ENCODE peak calls at places on chromosomes 2 and 18, in eight cellular contexts. S is AG10803; A is stimulated activated CD4-positive, alpha-beta T cell treated with anti-CD3 and anti-CD28 coated beads, Interleukin-1b, Interleukin-23, amount 100 ng/mL, for 4 hours; P is stimulated activated CD8-positive, alpha-beta memory T cell treated with anti-CD3 and anti-CD28 coated beads, Interleukin-12 subunit alpha, Interleukin-12 subunit beta, amount 100 ng/mL, for 4 hours; J is kidney epithelial cell; I is GM12891; W is NCI-H345; E is hippocampal formation. T is an unnamed sample.

GRCh38 chr2:36667931-36668330 is 28.6 kb upstream of the VIT start:
- DNase-seq in W (no peak), S (no peak), A (no peak), P (no peak), I (no peak), E (peak; percentile 7), J (no peak), T (no peak)

GRCh38 chr2:3266727-3267548 is 110.7 kb downstream of the EIPR1 start:
- DNase-seq in J (no peak), E (no peak), I (no peak), W (no peak), S (no peak), A (no peak), P (no peak), T (no peak)

GRCh38 chr2:1591978-1592907 is 152.1 kb downstream of the PXDN start:
- DNase-seq in I (no peak), J (peak; percentile 48), A (no peak), E (no peak), P (no peak), S (peak; percentile 46), W (no peak), T (no peak)

GRCh38 chr2:186125156-186125555 is 360.9 kb upstream of the ZC3H15 start:
- DNase-seq in A (no peak), S (no peak), I (no peak), E (no peak), J (no peak), P (no peak), W (no peak), T (no peak)

GRCh38 chr18:21265971-21266673 is 24.1 kb downstream of the GREB1L start:
- DNase-seq in E (no peak), W (no peak), P (no peak), I (no peak), A (no peak), J (no peak), S (no peak), T (no peak)

GRCh38 chr2:150296795-150297546 is 190.5 kb downstream of the RND3 start:
- DNase-seq in I (no peak), P (no peak), A (no peak), W (no peak), J (no peak), S (peak; percentile 60), E (no peak), T (no peak)

GRCh38 chr18:58093311-58093790 is 49.3 kb downstream of the NEDD4L start:
- DNase-seq in I (no peak), S (no peak), W (no peak), P (no peak), E (no peak), J (no peak), A (no peak), T (no peak)

GRCh38 chr2:60475311-60475830 is 78.1 kb downstream of the BCL11A start:
- DNase-seq in E (no peak), A (no peak), J (no peak), S (peak; percentile 61), P (no peak), I (no peak), W (no peak), T (no peak)

GRCh38 chr2:45013229-45014015 is 4.2 kb upstream of the SIX2 start:
- DNase-seq in P (no peak), S (no peak), W (no peak), J (no peak), A (no peak), I (no peak), E (no peak), T (no peak)

GRCh38 chr18:78623142-78623541 is 356.5 kb upstream of the SALL3 start:
- DNase-seq in S (no peak), J (no peak), W (no peak), E (no peak), A (no peak), P (no peak), I (no peak), T (no peak)

GRCh38 chr2:70089220-70089945 is 2.1 kb downstream of the PCBP1 start:
- DNase-seq in J (no peak), S (no peak), E (no peak), P (no peak), W (peak; percentile 53), I (no peak), A (peak; percentile 38), T (no peak)

GRCh38 chr18:48741866-48742265 is 203.0 kb downstream of the CTIF start:
- DNase-seq in E (no peak), J (no peak), P (no peak), I (no peak), A (no peak), S (peak; percentile 41), W (no peak), T (no peak)

GRCh38 chr2:179332903-179333302 is 68.3 kb upstream of the SESTD1 start:
- DNase-seq in P (no peak), J (no peak), W (no peak), I (no peak), S (peak; percentile 47), E (no peak), A (no peak), T (no peak)

GRCh38 chr2:188582206-188582605 is 290.5 kb downstream of the GULP1 start:
- DNase-seq in P (no peak), E (no peak), S (peak; percentile 20), W (no peak), I (no peak), J (no peak), A (no peak), T (no peak)

GRCh38 chr2:78023356-78023755 is 501.2 kb upstream of the LRRTM4 start:
- DNase-seq in A (no peak), P (no peak), W (no peak), E (no peak), S (no peak), J (no peak), I (no peak), T (no peak)

GRCh38 chr2:38037757-38038615 is 38.0 kb downstream of the CYP1B1 start:
- DNase-seq in E (no peak), I (peak; percentile 11), W (peak; percentile 8), A (no peak), P (no peak), S (peak; percentile 54), J (no peak), T (no peak)

GRCh38 chr2:143545643-143546275 is 416.5 kb downstream of the ARHGAP15 start:
- DNase-seq in I (no peak), E (no peak), S (peak; percentile 56), A (no peak), J (no peak), W (no peak), P (no peak), T (no peak)

GRCh38 chr2:142758973-142759372 is 118.5 kb upstream of the KYNU start:
- DNase-seq in S (no peak), A (no peak), W (no peak), J (no peak), E (no peak), I (no peak), P (no peak), T (no peak)

GRCh38 chr2:6025391-6025790 is 333.2 kb downstream of the SOX11 start:
- DNase-seq in P (no peak), E (no peak), A (no peak), S (no peak), W (no peak), I (no peak), J (no peak), T (no peak)

GRCh38 chr2:118779362-118779761 is 68.1 kb downstream of the EN1 start:
- DNase-seq in S (peak; percentile 45), J (no peak), E (no peak), A (no peak), W (no peak), I (no peak), P (no peak), T (no peak)

GRCh38 chr18:31225668-31226067 is 63.0 kb upstream of the DSC1 start:
- DNase-seq in E (no peak), S (no peak), J (peak; percentile 67), A (no peak), W (no peak), P (no peak), I (no peak), T (no peak)

GRCh38 chr2:46644690-46645385 is 165.5 kb downstream of the TMEM247 start:
- DNase-seq in I (no peak), A (no peak), W (no peak), E (no peak), J (no peak), S (peak; percentile 69), P (no peak), T (no peak)

GRCh38 chr2:148907085-148907785 is 32.2 kb downstream of the KIF5C start:
- DNase-seq in E (no peak), W (no peak), A (no peak), I (no peak), S (no peak), P (no peak), J (no peak), T (no peak)

GRCh38 chr2:201349601-201350000 is 7.5 kb downstream of the FLACC1 start:
- DNase-seq in S (no peak), J (no peak), I (no peak), W (no peak), P (no peak), A (no peak), E (no peak), T (no peak)

GRCh38 chr2:105581568-105581944 is 163.2 kb upstream of the NCK2 start:
- DNase-seq in P (no peak), W (no peak), I (no peak), A (no peak), J (no peak), S (no peak), E (no peak), T (no peak)

GRCh38 chr2:72108121-72108520 is 39.5 kb downstream of the CYP26B1 start:
- DNase-seq in W (no peak), J (no peak), P (no peak), S (no peak), E (no peak), A (no peak), I (no peak), T (peak; percentile 69)

GRCh38 chr2:186486651-186487647 is 889 bp downstream of the ZC3H15 start:
- DNase-seq in S (peak; percentile 18), J (no peak), P (no peak), W (no peak), A (no peak), E (no peak), I (no peak), T (no peak)

GRCh38 chr2:167506395-167506794 is 618.1 kb downstream of the XIRP2 start:
- DNase-seq in W (no peak), S (no peak), A (no peak), E (no peak), I (no peak), P (no peak), J (no peak), T (no peak)

GRCh38 chr2:189014426-189015138 is 40.4 kb downstream of the COL3A1 start:
- DNase-seq in S (peak; percentile 53), E (no peak), P (no peak), I (no peak), A (no peak), J (no peak), W (no peak), T (no peak)

GRCh38 chr2:198322275-198322674 is 517.9 kb downstream of the PLCL1 start:
- DNase-seq in P (no peak), I (no peak), W (no peak), S (no peak), E (no peak), J (no peak), A (no peak), T (no peak)

GRCh38 chr18:13252696-13253410 is 34.3 kb downstream of the LDLRAD4 start:
- DNase-seq in P (no peak), S (no peak), E (no peak), A (no peak), J (no peak), I (no peak), W (no peak), T (no peak)

GRCh38 chr2:234606906-234607305 is 110.0 kb upstream of the ARL4C start:
- DNase-seq in S (peak; percentile 53), A (no peak), P (no peak), J (peak; percentile 86), W (no peak), I (no peak), E (no peak), T (no peak)

GRCh38 chr2:78431241-78431640 is 594.3 kb upstream of the REG3G start:
- DNase-seq in A (no peak), P (no peak), E (no peak), W (peak; percentile 16), I (no peak), J (no peak), S (no peak), T (no peak)

GRCh38 chr2:182187130-182187529 is 201.5 kb downstream of the PPP1R1C start:
- DNase-seq in J (no peak), E (no peak), A (no peak), S (no peak), W (peak; percentile 29), P (no peak), I (no peak), T (no peak)

T was measured in keratinocyte.